ENCODE peak calls at places on chromosomes 6 and 20, in nine cellular contexts. C, X, A, I, D, G, L, U and F are unnamed samples.
A peak's percentile ranks its signal among the peaks of the same experiment; 100 is the strongest.

GRCh38 chr20:48761023-48761785 is 66.6 kb downstream of the PREX1 start:
- DNase-seq in A (no peak), U (no peak), X (no peak), C (no peak), D (no peak), L (no peak), G (no peak), I (no peak), F (peak; percentile 39)

GRCh38 chr20:53888510-53888909 is 181.9 kb downstream of the BCAS1 start:
- DNase-seq in G (no peak), L (no peak), X (no peak), D (no peak), I (no peak), A (no peak), C (no peak), U (no peak), F (no peak)

GRCh38 chr6:142462260-142462659 is 160.5 kb downstream of the ADGRG6 start:
- DNase-seq in L (no peak), X (no peak), A (no peak), C (no peak), U (no peak), G (peak; percentile 11), D (no peak), I (no peak), F (no peak)

GRCh38 chr20:41969656-41970055 is 351.5 kb upstream of the CHD6 start:
- DNase-seq in X (no peak), A (no peak), I (no peak), C (no peak), G (no peak), D (no peak), L (no peak), U (no peak), F (no peak)

GRCh38 chr20:5222919-5223634 is 93.7 kb downstream of the PROKR2 start:
- DNase-seq in A (peak; percentile 56), U (peak; percentile 77), L (peak; percentile 64), I (peak; percentile 79), G (peak; percentile 88), C (no peak), X (peak; percentile 71), D (peak; percentile 65), F (peak; percentile 27)

GRCh38 chr20:3923818-3924217 is 34.6 kb downstream of the PANK2 start:
- DNase-seq in U (peak; percentile 82), A (no peak), C (no peak), I (no peak), X (no peak), D (no peak), G (no peak), L (no peak), F (no peak)

GRCh38 chr6:70956451-70957283 is at the start of gene B3GAT2:
- DNase-seq in U (peak; percentile 52), L (peak; percentile 23), A (peak; percentile 69), I (peak; percentile 47), D (peak; percentile 40), X (no peak), C (no peak), G (peak; percentile 66), F (no peak)

GRCh38 chr20:39880890-39881289 is 808.1 kb downstream of the MAFB start:
- DNase-seq in U (peak; percentile 70), A (peak; percentile 41), G (peak; percentile 50), X (peak; percentile 1), C (no peak), I (no peak), D (no peak), L (peak; percentile 5), F (no peak)

GRCh38 chr20:45404438-45404837 is 3.7 kb upstream of the DBNDD2 start:
- DNase-seq in X (no peak), I (no peak), L (no peak), A (no peak), C (no peak), D (no peak), U (no peak), G (no peak), F (no peak)

GRCh38 chr20:45407067-45407745 is 883 bp upstream of the DBNDD2 start:
- DNase-seq in X (no peak), I (peak; percentile 46), D (peak; percentile 65), G (peak; percentile 66), C (peak; percentile 82), U (peak; percentile 74), A (peak; percentile 63), L (peak; percentile 24), F (peak; percentile 65)

GRCh38 chr20:45407783-45408645 is at the start of gene DBNDD2:
- DNase-seq in A (no peak), G (no peak), D (peak; percentile 57), L (no peak), U (no peak), I (no peak), C (no peak), X (no peak), F (peak; percentile 54)

GRCh38 chr20:45406260-45407066 is 1.6 kb upstream of the DBNDD2 start:
- DNase-seq in L (peak; percentile 35), U (peak; percentile 87), I (peak; percentile 69), D (peak; percentile 87), G (peak; percentile 85), A (peak; percentile 49), X (no peak), C (peak; percentile 90), F (peak; percentile 87)

GRCh38 chr20:45405566-45406259 is 2.4 kb upstream of the DBNDD2 start:
- DNase-seq in C (peak; percentile 76), A (peak; percentile 10), G (peak; percentile 67), D (peak; percentile 66), I (peak; percentile 22), L (peak; percentile 7), U (peak; percentile 56), X (no peak), F (peak; percentile 60)
- H3K27ac ChIP-seq in C (peak overlapping the region; percentile 95), A (no peak overlapping the region), G (no peak overlapping the region), D (peak overlapping the region; percentile 68), I (no peak overlapping the region), L (no peak overlapping the region), U (peak overlapping the region; percentile 5), X (peak overlapping the region; percentile 83), F (peak overlapping the region; percentile 100)

DNA sequence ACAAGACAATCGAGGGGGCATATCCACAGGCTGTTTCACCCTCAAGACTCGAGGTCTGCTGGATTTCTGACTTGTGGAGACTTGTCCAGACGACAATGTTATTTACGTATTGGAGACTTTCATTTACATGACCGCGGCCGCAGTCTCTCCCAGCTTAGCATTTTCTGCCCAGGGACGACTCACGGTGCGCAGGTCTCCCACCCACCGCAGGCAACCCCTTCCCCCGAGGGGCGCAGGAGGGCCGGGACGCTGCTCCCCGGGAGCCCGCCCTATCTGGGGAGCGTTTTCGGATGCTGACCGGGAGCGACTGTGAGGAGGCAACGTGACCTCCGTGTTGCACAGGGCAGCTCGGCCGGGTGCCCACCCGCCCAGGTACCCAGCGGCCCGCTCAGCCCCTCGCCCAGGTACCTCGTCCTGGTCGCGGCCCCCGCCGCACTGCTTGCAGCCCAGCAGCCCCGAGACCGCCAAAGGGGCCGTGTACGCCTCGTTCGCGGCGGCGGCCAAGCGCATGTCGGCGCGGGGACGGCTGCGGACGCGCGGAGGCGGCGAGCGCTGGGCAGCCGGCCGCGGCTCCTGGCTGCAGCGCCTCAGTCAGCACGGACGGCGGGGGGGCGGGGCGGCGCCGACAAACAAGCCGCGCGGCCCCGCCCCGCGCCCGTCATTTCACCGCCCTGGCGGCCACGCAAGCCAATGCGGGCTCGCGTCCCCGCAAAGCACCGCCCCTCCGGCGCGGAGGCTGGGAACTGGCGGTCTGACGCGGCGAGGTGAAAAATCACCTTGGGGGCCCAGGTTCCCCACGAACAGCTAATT is 85.5 kb downstream of the SESN1 start:
- DNase-seq in I (peak; percentile 98), G (peak; percentile 94), D (peak; percentile 97), L (peak; percentile 86), C (peak; percentile 96), X (peak; percentile 30), U (peak; percentile 98), A (peak; percentile 92), F (peak; percentile 98)
- H3K4me3 ChIP-seq in I (peak overlapping the region; percentile 89), G (peak overlapping the region; percentile 76), D (peak overlapping the region; percentile 76), L (peak overlapping the region; percentile 95), C (peak overlapping the region; percentile 69), X (peak overlapping the region; percentile 88), U (peak overlapping the region; percentile 81), A (peak overlapping the region; percentile 66), F (peak overlapping the region; percentile 88)

GRCh38 chr6:68778356-68779020 is 143.4 kb downstream of the ADGRB3 start:
- DNase-seq in L (no peak), I (peak; percentile 48), X (no peak), D (no peak), U (peak; percentile 43), A (peak; percentile 72), G (peak; percentile 82), C (no peak), F (no peak)

GRCh38 chr6:68777956-68778355 is 142.9 kb downstream of the ADGRB3 start:
- DNase-seq in C (peak; percentile 63), L (no peak), D (no peak), G (no peak), A (no peak), U (peak; percentile 7), I (no peak), X (no peak), F (no peak)

GRCh38 chr6:68776382-68776781 is 141.3 kb downstream of the ADGRB3 start:
- DNase-seq in L (no peak), D (no peak), U (no peak), X (no peak), G (no peak), A (no peak), I (no peak), C (no peak), F (no peak)

GRCh38 chr6:68774843-68775242 is 139.8 kb downstream of the ADGRB3 start:
- DNase-seq in C (no peak), L (no peak), X (no peak), D (no peak), I (no peak), A (no peak), U (no peak), G (no peak), F (no peak)

DNA sequence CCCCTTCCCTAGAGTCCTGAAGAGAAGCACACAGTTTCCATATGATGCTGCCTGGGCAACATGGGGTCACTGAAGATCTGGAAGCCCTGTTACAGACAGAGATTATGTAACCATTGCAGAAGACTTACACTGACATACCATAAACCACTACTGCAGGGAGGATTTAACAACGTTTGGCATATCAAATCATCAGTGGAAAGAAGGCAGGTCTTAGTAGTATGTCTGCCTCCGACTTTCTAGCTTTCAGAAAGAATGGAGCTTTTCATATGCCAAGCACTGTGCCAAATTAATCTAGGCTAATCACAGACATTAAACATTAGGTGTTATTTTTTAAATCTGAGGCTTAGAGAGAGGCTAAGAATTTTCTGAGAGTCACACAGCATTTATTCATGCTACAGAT is 144.3 kb downstream of the ADGRB3 start:
- DNase-seq in C (no peak), D (no peak), G (no peak), L (no peak), U (no peak), A (no peak), X (no peak), I (no peak), F (no peak)
- H3K27ac ChIP-seq in C (no peak overlapping the region), D (no peak overlapping the region), G (no peak overlapping the region), L (no peak overlapping the region), U (no peak overlapping the region), A (no peak overlapping the region), X (no peak overlapping the region), I (no peak overlapping the region), F (no peak overlapping the region)

DNA sequence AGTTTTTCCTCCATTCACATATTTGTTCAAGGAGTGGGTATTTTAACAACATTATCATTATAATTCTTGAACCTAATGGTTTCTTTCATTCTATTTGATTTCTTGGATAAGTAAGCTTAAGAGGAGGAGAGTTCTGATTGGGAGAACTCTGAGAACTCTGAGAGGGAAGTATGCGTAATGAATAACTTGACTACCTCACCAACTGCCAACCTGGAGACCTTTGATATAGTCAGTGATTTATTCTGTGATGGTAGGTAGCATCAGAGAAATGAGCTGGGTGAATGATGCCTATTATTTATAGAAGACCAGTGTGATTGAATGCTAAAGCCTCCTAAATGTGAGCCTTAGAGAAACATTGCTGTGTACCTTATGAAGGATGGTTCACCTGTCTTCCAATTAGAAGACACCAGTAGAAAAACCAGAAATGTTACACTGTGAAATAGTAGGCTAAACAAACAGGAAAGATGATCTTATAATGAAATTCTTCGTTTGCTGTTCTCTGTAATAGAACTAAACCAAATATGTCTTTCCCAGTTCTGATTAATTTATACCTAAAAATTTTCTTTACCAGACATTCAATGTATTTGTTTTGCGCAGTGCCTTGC is 114.9 kb downstream of the RTN4IP1 start:
- DNase-seq in D (no peak), X (no peak), I (no peak), A (no peak), C (no peak), G (no peak), L (no peak), U (no peak), F (no peak)
- H3K4me3 ChIP-seq in D (no peak overlapping the region), X (no peak overlapping the region), I (no peak overlapping the region), A (no peak overlapping the region), C (no peak overlapping the region), G (no peak overlapping the region), L (peak overlapping the region; percentile 70), U (peak overlapping the region; percentile 75), F (peak overlapping the region; percentile 73)